ENCODE peak calls at places on chromosomes 4 and X, in five cellular contexts. A, W, S, D and J are unnamed samples.

GRCh38 chrX:112961981-112962380 is 121.3 kb upstream of the AMOT start:
- DNase-seq in S (no peak), A (no peak), W (no peak), D (no peak), J (no peak)

GRCh38 chr4:154686838-154687237 is 57.0 kb upstream of the LRAT start:
- DNase-seq in D (no peak), W (no peak), A (no peak), S (no peak), J (no peak)

GRCh38 chrX:132483523-132483922 is 5.3 kb downstream of the MBNL3 start:
- DNase-seq in S (no peak), D (no peak), A (no peak), W (no peak), J (no peak)

GRCh38 chr4:95957054-95957453 is 117.2 kb downstream of the PDHA2 start:
- DNase-seq in A (no peak), D (no peak), S (no peak), W (no peak), J (no peak)

GRCh38 chrX:154483325-154483724 is 3.1 kb downstream of the UBL4A start:
- DNase-seq in D (no peak), A (no peak), S (no peak), W (no peak), J (no peak)

GRCh38 chr4:176872461-176872860 is 79.7 kb upstream of the VEGFC start:
- DNase-seq in W (no peak), S (no peak), A (no peak), D (no peak), J (no peak)

GRCh38 chr4:83631066-83631465 is 95.2 kb downstream of the GPAT3 start:
- DNase-seq in W (no peak), D (no peak), A (no peak), S (no peak), J (no peak)

GRCh38 chr4:142579483-142579882 is 266.6 kb downstream of the INPP4B start:
- DNase-seq in A (no peak), S (no peak), D (no peak), W (no peak), J (no peak)

GRCh38 chrX:47628980-47629379 is 750 bp downstream of the CFP start:
- DNase-seq in W (no peak), A (no peak), S (no peak), D (no peak), J (no peak)

GRCh38 chr4:5747746-5748365 is 36.9 kb downstream of the EVC start:
- DNase-seq in W (no peak), S (peak; percentile 68), A (peak; percentile 99), D (no peak), J (no peak)

GRCh38 chr4:185541251-185541671 is 6.0 kb upstream of the PDLIM3 start:
- DNase-seq in D (no peak), W (no peak), S (peak; percentile 77), A (no peak), J (peak; percentile 94)

GRCh38 chrX:38045697-38046096 is 39.3 kb downstream of the SYTL5 start:
- DNase-seq in S (no peak), A (no peak), D (no peak), W (no peak), J (no peak)

GRCh38 chrX:19638968-19639539 is 123.7 kb upstream of the MAP3K15 start:
- DNase-seq in W (no peak), D (no peak), S (no peak), A (no peak), J (no peak)

GRCh38 chr4:16001484-16001858 is 38.5 kb upstream of the FGFBP2 start:
- DNase-seq in D (peak; percentile 57), A (peak; percentile 29), S (peak; percentile 89), W (peak; percentile 44), J (no peak)

GRCh38 chrX:27675493-27675892 is 85.3 kb downstream of the DCAF8L2 start:
- DNase-seq in W (no peak), D (no peak), S (no peak), A (no peak), J (no peak)

GRCh38 chr4:20273793-20274192 is 22.1 kb downstream of the SLIT2 start:
- DNase-seq in S (no peak), D (no peak), A (no peak), W (no peak), J (no peak)

GRCh38 chr4:128819082-128819742 is 9.7 kb downstream of the JADE1 start:
- DNase-seq in S (no peak), D (no peak), A (no peak), W (no peak), J (no peak)

GRCh38 chr4:184282251-184282713 is 64.6 kb upstream of the ENPP6 start:
- DNase-seq in D (peak; percentile 51), A (no peak), S (no peak), W (no peak), J (no peak)

GRCh38 chr4:88843067-88843723 is 145.6 kb upstream of the NAP1L5 start:
- DNase-seq in W (no peak), A (no peak), D (no peak), S (no peak), J (no peak)

GRCh38 chr4:153204247-153205027 is at the start of gene TRIM2:
- DNase-seq in D (no peak), W (no peak), A (no peak), S (peak; percentile 84), J (no peak)

GRCh38 chr4:45317276-45317675 is 590.9 kb upstream of the GNPDA2 start:
- DNase-seq in S (no peak), A (no peak), W (no peak), D (no peak), J (no peak)

GRCh38 chrX:9693307-9694001 is 72.2 kb downstream of the GPR143 start:
- DNase-seq in W (no peak), A (no peak), S (no peak), D (no peak), J (peak; percentile 30)

GRCh38 chr4:48778431-48779094 is 1.5 kb downstream of the FRYL start:
- DNase-seq in A (no peak), S (no peak), D (peak; percentile 17), W (no peak), J (no peak)

GRCh38 chr4:183200453-183200852 is 101.4 kb downstream of the WWC2 start:
- DNase-seq in S (no peak), D (no peak), A (no peak), W (no peak), J (no peak)

GRCh38 chr4:121597346-121597934 is 99.3 kb downstream of the ANXA5 start:
- DNase-seq in W (no peak), S (no peak), D (peak; percentile 4), A (no peak), J (no peak)

GRCh38 chr4:143282170-143282760 is 54.4 kb upstream of the GAB1 start:
- DNase-seq in W (no peak), S (no peak), D (no peak), A (no peak), J (no peak)

GRCh38 chr4:3706565-3707422 is 59.4 kb upstream of the ADRA2C start:
- DNase-seq in D (no peak), S (no peak), W (no peak), A (no peak), J (peak; percentile 48)

GRCh38 chr4:22692736-22693135 is at the start of gene GBA3:
- DNase-seq in A (no peak), S (no peak), W (no peak), D (no peak), J (no peak)

GRCh38 chrX:30957753-30958152 is 68.7 kb upstream of the TAB3 start:
- DNase-seq in D (no peak), A (no peak), S (no peak), W (no peak), J (no peak)

GRCh38 chrX:46953597-46953996 is 41.4 kb downstream of the JADE3 start:
- DNase-seq in S (no peak), D (no peak), A (no peak), W (no peak), J (no peak)

GRCh38 chrX:48711162-48711928 is 14.8 kb downstream of the SUV39H1 start:
- DNase-seq in D (no peak), W (no peak), A (no peak), S (no peak), J (no peak)